ENCODE peak calls at places on chromosomes 13 and 19, in ten cellular contexts. B, E, V, S, O, J, R, U, G and W are unnamed samples.

GRCh38 chr13:46666727-46667456 is 113.9 kb downstream of the LRCH1 start:
- DNase-seq in B (peak; percentile 91), E (no peak), V (no peak), S (no peak), O (no peak), J (no peak), R (no peak), U (no peak), G (no peak), W (no peak)

GRCh38 chr19:39334444-39334976 is 1.3 kb downstream of the GMFG start:
- DNase-seq in B (no peak), E (no peak), V (no peak), S (no peak), O (no peak), J (no peak), R (no peak), U (no peak), G (no peak), W (no peak)

GRCh38 chr19:42606660-42607351 is 12.1 kb upstream of the CEACAM8 start:
- DNase-seq in B (peak; percentile 46), E (no peak), V (peak; percentile 46), S (peak; percentile 14), O (peak; percentile 55), J (peak; percentile 29), R (peak; percentile 35), U (peak; percentile 47), G (no peak), W (peak; percentile 24)

GRCh38 chr13:22372261-22372660 is 701.4 kb downstream of the FGF9 start:
- DNase-seq in B (peak; percentile 32), E (no peak), V (no peak), S (no peak), O (no peak), J (no peak), R (no peak), U (no peak), G (no peak), W (no peak)

GRCh38 chr19:34961775-34962174 is 2.3 kb downstream of the ZNF792 start:
- DNase-seq in B (no peak), E (no peak), V (no peak), S (no peak), O (no peak), J (no peak), R (no peak), U (no peak), G (no peak), W (no peak)

GRCh38 chr19:1745589-1746031 is 7.7 kb upstream of the ONECUT3 start:
- DNase-seq in B (peak; percentile 78), E (no peak), V (no peak), S (no peak), O (no peak), J (no peak), R (no peak), U (peak; percentile 42), G (no peak), W (no peak)

GRCh38 chr19:40241125-40241808 is 14.8 kb upstream of the CCNP start:
- DNase-seq in B (no peak), E (no peak), V (no peak), S (no peak), O (no peak), J (no peak), R (no peak), U (no peak), G (no peak), W (no peak)

GRCh38 chr13:112159575-112160547 is 92.9 kb downstream of the SOX1 start:
- DNase-seq in B (no peak), E (no peak), V (no peak), S (no peak), O (no peak), J (no peak), R (no peak), U (no peak), G (no peak), W (no peak)